ENCODE peak calls at places on chromosomes 16 and 17, in five cellular contexts. D, Z, T, E and Q are unnamed samples. For H3K4me1, the result is how much of the 10 kb centered on the place peaks cover.

GRCh38 chr16:15777533-15778203 is 79.2 kb downstream of the MYH11 start:
- DNase-seq in D (peak), Z (no peak), T (no peak), E (peak), Q (no peak)

GRCh38 chr17:72538921-72539352 is 418.1 kb downstream of the SOX9 start:
- DNase-seq in D (no peak), Z (no peak), T (no peak), E (no peak), Q (no peak)

GRCh38 chr16:24988593-24989338 is 26.4 kb downstream of the ARHGAP17 start:
- DNase-seq in D (peak), Z (no peak), T (peak), E (no peak), Q (no peak)

GRCh38 chr17:57534863-57535651 is 210.0 kb downstream of the CCDC182 start:
- DNase-seq in D (no peak), Z (no peak), T (no peak), E (no peak), Q (no peak)

GRCh38 chr16:56647641-56648431 is 3.9 kb upstream of the MT1B start:
- DNase-seq in D (no peak), Z (no peak), T (no peak), E (no peak), Q (no peak)

GRCh38 chr16:74573622-74574021 is 33.3 kb downstream of the GLG1 start:
- DNase-seq in D (no peak), Z (no peak), T (no peak), E (no peak), Q (no peak)

GRCh38 chr17:7060165-7060890 is 16.4 kb upstream of the SLC16A11 start:
- DNase-seq in D (peak), Z (no peak), T (no peak), E (no peak), Q (no peak)

GRCh38 chr16:2364638-2365210 is 24.2 kb upstream of the ABCA3 start:
- DNase-seq in D (no peak), Z (no peak), T (no peak), E (no peak), Q (no peak)

GRCh38 chr16:22225060-22225459 is 19.0 kb downstream of the EEF2K start:
- DNase-seq in D (no peak), Z (no peak), T (no peak), E (no peak), Q (no peak)

GRCh38 chr16:81807767-81808166 is 28.7 kb downstream of the PLCG2 start:
- DNase-seq in D (no peak), Z (no peak), T (no peak), E (no peak), Q (no peak)

GRCh38 chr17:64448665-64449512 is at the start of gene MILR1:
- DNase-seq in D (peak), Z (peak), T (peak), E (no peak), Q (no peak)

GRCh38 chr17:7894226-7894625 is 5.6 kb downstream of the CHD3 start:
- DNase-seq in D (no peak), Z (no peak), T (no peak), E (no peak), Q (no peak)

GRCh38 chr16:27318399-27319256 is 4.9 kb downstream of the IL4R start:
- DNase-seq in D (peak), Z (peak), T (peak), E (no peak), Q (no peak)

GRCh38 chr17:29595943-29596774 is 3.2 kb downstream of the ANKRD13B start:
- DNase-seq in D (no peak), Z (no peak), T (no peak), E (no peak), Q (no peak)

GRCh38 chr16:200388-200787 is 20.1 kb downstream of the HBQ1 start:
- DNase-seq in D (no peak), Z (no peak), T (no peak), E (no peak), Q (no peak)

DNA sequence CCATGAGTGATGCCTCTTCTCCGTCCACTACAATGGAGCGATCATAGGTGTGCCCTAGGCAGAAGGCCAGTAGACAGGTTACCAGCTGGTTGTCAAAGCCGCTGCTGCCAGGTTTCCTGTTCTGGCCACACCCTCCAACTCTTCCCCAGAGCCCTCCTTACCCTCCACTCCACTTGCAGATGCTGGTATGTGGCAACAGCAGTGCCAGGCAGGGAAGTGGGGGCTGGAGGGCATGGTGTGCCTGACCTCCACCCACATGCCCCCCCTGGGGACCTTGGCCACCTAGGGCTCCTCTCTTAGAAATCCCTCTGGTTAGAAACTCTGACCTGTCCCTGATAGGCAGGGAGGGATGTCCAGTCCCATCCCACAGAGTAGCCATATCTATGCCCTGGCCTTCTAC is 1.5 kb downstream of the RRAD start:
- DNase-seq in D (no peak), Z (no peak), T (peak), E (no peak), Q (no peak)
- H3K4me1 ChIP-seq in D (under half), Z (under half), T (half or more), E (under half), Q (under half)

DNA sequence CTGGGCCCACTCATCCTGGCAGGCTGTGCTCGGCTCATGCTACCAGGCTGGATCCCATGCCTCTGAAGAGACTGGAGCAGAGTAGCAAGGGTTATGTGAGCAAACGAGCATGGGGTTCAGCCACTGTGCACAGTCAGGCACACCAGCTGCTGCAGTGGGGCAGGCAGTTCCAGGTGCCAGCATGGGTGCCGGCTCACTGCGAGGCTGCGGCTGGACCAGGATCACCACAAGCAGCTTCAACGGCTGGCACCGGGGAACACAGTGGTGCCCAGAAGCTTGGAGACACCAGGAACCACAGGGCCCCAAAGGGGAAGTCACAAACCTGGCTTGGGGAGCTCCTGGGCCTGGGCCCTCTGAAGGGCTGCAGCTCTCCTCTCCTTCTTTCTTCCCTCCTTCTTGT is 45.8 kb upstream of the CLEC19A start:
- DNase-seq in D (no peak), Z (no peak), T (no peak), E (no peak), Q (no peak)
- H3K4me1 ChIP-seq in D (under half), Z (under half), T (under half), E (under half), Q (under half)

GRCh38 chr17:36854982-36855381 is 82.3 kb upstream of the LHX1 start:
- DNase-seq in D (no peak), Z (no peak), T (no peak), E (no peak), Q (no peak)
- H3K4me1 ChIP-seq in D (under half), Z (under half), T (under half), E (under half), Q (under half)

GRCh38 chr17:1498233-1498632 is 5.7 kb upstream of the MYO1C start:
- DNase-seq in D (no peak), Z (no peak), T (no peak), E (no peak), Q (no peak)
- H3K4me1 ChIP-seq in D (under half), Z (under half), T (under half), E (under half), Q (under half)

GRCh38 chr17:77377836-77378235 is 237.1 kb downstream of the SEC14L1 start:
- DNase-seq in D (no peak), Z (no peak), T (no peak), E (no peak), Q (no peak)
- H3K4me1 ChIP-seq in D (half or more), Z (half or more), T (half or more), E (half or more), Q (half or more)